ENCODE peak calls at places on chromosomes 3 and 15, in seven cellular contexts. O is AG04450; J is pancreas; G is choroid plexus epithelial cell; K is Panc1; T is stimulated activated naive CD4-positive, alpha-beta T cell; Q is glomerular endothelial cell. I is an unnamed sample.

GRCh38 chr3:180744226-180744625 is 64.9 kb upstream of the CCDC39 start:
- DNase-seq in O (no peak), J (no peak), G (no peak), K (no peak), T (no peak), Q (no peak), I (no peak)

GRCh38 chr15:42134617-42135243 is 21.7 kb downstream of the PLA2G4F start:
- DNase-seq in O (no peak), J (no peak), G (no peak), K (no peak), T (no peak), Q (no peak), I (no peak)

GRCh38 chr15:71276355-71276665 is 161.0 kb downstream of the THSD4 start:
- DNase-seq in O (no peak), J (no peak), G (no peak), K (no peak), T (no peak), Q (no peak), I (no peak)

GRCh38 chr3:127700406-127700805 is 27.7 kb downstream of the ABTB1 start:
- DNase-seq in O (no peak), J (no peak), G (no peak), K (no peak), T (no peak), Q (no peak), I (no peak)

GRCh38 chr3:11908981-11909698 is 62.5 kb upstream of the TAMM41 start:
- DNase-seq in O (no peak), J (no peak), G (no peak), K (no peak), T (no peak), Q (no peak), I (no peak)

GRCh38 chr15:96336045-96336642 is 5.6 kb downstream of the NR2F2 start:
- DNase-seq in O (no peak), J (no peak), G (peak; percentile 27), K (no peak), T (no peak), Q (no peak), I (peak; percentile 54)

GRCh38 chr3:157128771-157129671 is 30.9 kb downstream of the CCNL1 start:
- DNase-seq in O (no peak), J (no peak), G (peak; percentile 61), K (no peak), T (no peak), Q (no peak), I (peak; percentile 65)

GRCh38 chr15:90142216-90143175 is 40.2 kb upstream of the IDH2 start:
- DNase-seq in O (no peak), J (no peak), G (no peak), K (no peak), T (peak; percentile 64), Q (no peak), I (no peak)

GRCh38 chr3:187943677-187944390 is 198.6 kb upstream of the BCL6 start:
- DNase-seq in O (no peak), J (no peak), G (peak; percentile 68), K (no peak), T (no peak), Q (no peak), I (peak; percentile 56)

GRCh38 chr15:45126535-45127158 is 3.0 kb downstream of the DUOXA1 start:
- DNase-seq in O (no peak), J (no peak), G (peak; percentile 54), K (no peak), T (peak; percentile 50), Q (no peak), I (peak; percentile 28)

GRCh38 chr15:69000725-69001503 is 13.6 kb upstream of the NOX5 start:
- DNase-seq in O (no peak), J (no peak), G (no peak), K (no peak), T (no peak), Q (no peak), I (no peak)

GRCh38 chr3:172749201-172749965 is 1.1 kb upstream of the ECT2 start:
- DNase-seq in O (peak; percentile 88), J (peak; percentile 11), G (peak; percentile 82), K (peak; percentile 91), T (no peak), Q (peak; percentile 87), I (peak; percentile 14)

GRCh38 chr15:35115155-35115725 is 30.1 kb upstream of the NANOGP8 start:
- DNase-seq in O (no peak), J (no peak), G (peak; percentile 69), K (no peak), T (no peak), Q (no peak), I (no peak)

GRCh38 chr3:39531681-39532080 is 64.2 kb downstream of the MOBP start:
- DNase-seq in O (no peak), J (no peak), G (peak; percentile 65), K (no peak), T (no peak), Q (peak; percentile 92), I (no peak)

I was measured in prostate gland.